ENCODE peak calls at places on chromosomes 12 and 14, in seven cellular contexts. V is H9, Y is IMR-90, T is neuronal stem cell, L is trophoblast cell, B is mesenchymal stem cell, X is mesendoderm. D is an unnamed sample.

GRCh38 chr12:77796775-77797174 is 33.9 kb upstream of the NAV3 start:
- DNase-seq in V (no peak), Y (peak), T (no peak), L (no peak), B (peak), X (no peak), D (no peak)

GRCh38 chr12:29743801-29744200 is 39.9 kb downstream of the TMTC1 start:
- DNase-seq in V (peak), Y (peak), T (no peak), L (peak), B (peak), X (peak), D (no peak)

GRCh38 chr12:131604146-131604844 is 106.6 kb upstream of the SFSWAP start:
- DNase-seq in V (no peak), Y (no peak), T (no peak), L (no peak), B (no peak), X (no peak), D (no peak)

GRCh38 chr12:63845726-63846125 is 1.2 kb downstream of the SRGAP1 start:
- DNase-seq in V (no peak), Y (peak), T (no peak), L (peak), B (peak), X (no peak), D (no peak)

GRCh38 chr12:43847427-43847826 is 11.5 kb downstream of the TMEM117 start:
- DNase-seq in V (no peak), Y (peak), T (no peak), L (peak), B (peak), X (no peak), D (no peak)

GRCh38 chr12:104695453-104696148 is 238.9 kb downstream of the CHST11 start:
- DNase-seq in V (no peak), Y (peak), T (no peak), L (peak), B (peak), X (no peak), D (no peak)

GRCh38 chr14:53391156-53391555 is 238.0 kb upstream of the DDHD1 start:
- DNase-seq in V (no peak), Y (peak), T (no peak), L (no peak), B (peak), X (peak), D (no peak)

GRCh38 chr14:91890291-91890749 is 23.0 kb upstream of the TC2N start:
- DNase-seq in V (no peak), Y (no peak), T (no peak), L (no peak), B (no peak), X (no peak), D (no peak)

GRCh38 chr14:93073833-93074769 is 41.6 kb downstream of the ITPK1 start:
- DNase-seq in V (no peak), Y (peak), T (no peak), L (peak), B (peak), X (no peak), D (no peak)

GRCh38 chr14:80212025-80212402 is 710 bp upstream of the DIO2 start:
- DNase-seq in V (no peak), Y (peak), T (peak), L (peak), B (peak), X (peak), D (no peak)

GRCh38 chr12:6084261-6084968 is 40.1 kb downstream of the VWF start:
- DNase-seq in V (peak), Y (peak), T (peak), L (peak), B (peak), X (peak), D (peak)

GRCh38 chr12:63668028-63668799 is at the start of gene DPY19L2:
- DNase-seq in V (peak), Y (peak), T (peak), L (peak), B (peak), X (peak), D (peak)

GRCh38 chr12:13772264-13772663 is 209.1 kb downstream of the GRIN2B start:
- DNase-seq in V (no peak), Y (no peak), T (no peak), L (no peak), B (no peak), X (no peak), D (no peak)

GRCh38 chr12:123108682-123109066 is 42.2 kb downstream of the PITPNM2 start:
- DNase-seq in V (no peak), Y (no peak), T (no peak), L (peak), B (no peak), X (no peak), D (no peak)

GRCh38 chr12:123105427-123105826 is 45.5 kb downstream of the PITPNM2 start:
- DNase-seq in V (peak), Y (no peak), T (no peak), L (peak), B (no peak), X (peak), D (peak)

GRCh38 chr12:123109319-123109772 is 41.5 kb downstream of the PITPNM2 start:
- DNase-seq in V (no peak), Y (no peak), T (no peak), L (no peak), B (no peak), X (no peak), D (no peak)

GRCh38 chr12:123106640-123107359 is 44.1 kb downstream of the PITPNM2 start:
- DNase-seq in V (peak), Y (no peak), T (no peak), L (no peak), B (no peak), X (peak), D (no peak)

DNA sequence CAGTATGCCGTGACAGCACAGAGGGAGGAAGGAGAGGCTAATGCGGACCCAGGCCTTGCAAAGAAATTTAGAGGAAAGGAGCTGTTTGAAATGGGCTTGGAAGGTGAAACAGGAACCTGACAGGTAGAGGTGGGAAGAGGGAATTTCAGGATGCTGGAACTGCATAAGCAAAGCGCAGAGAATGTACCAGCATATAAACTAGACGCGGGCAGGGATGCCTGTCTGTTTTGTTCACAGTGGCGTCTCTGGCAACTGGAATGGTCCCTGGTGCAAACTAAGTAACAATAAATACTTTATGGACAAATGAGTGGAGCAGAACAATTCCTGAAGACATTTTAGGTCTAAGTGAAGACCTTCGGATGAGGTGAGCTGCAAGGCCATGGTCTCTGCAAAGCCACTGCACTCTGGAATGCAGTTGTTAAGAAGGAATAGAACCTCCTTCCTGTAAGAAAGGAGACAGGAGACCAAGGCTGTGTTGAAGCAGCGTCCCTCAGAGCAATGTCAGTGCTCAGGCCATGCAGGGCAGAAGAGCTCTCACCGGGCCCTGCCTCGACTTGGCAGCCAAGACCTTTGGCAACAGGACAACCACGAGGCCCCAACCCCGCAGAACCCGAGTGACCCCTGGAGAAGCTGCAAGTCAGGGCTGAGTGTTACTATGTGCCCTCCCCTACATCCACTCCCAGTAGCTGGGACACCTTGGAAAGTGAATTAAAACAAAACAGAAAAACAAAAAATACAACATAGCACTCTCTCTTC is 42.8 kb downstream of the PITPNM2 start:
- DNase-seq in V (no peak), Y (no peak), T (no peak), L (peak), B (no peak), X (no peak), D (no peak)
- H2BK120ac ChIP-seq in V (no peak), Y (no peak), T (no peak), L (no peak), B (no peak), X (no peak), D (no peak)

GRCh38 chr12:122902854-122903703 is 7.2 kb upstream of the VPS37B start:
- DNase-seq in V (no peak), Y (no peak), T (no peak), L (no peak), B (no peak), X (no peak), D (no peak)

GRCh38 chr12:122896662-122897061 is 738 bp upstream of the VPS37B start:
- DNase-seq in V (no peak), Y (no peak), T (no peak), L (no peak), B (no peak), X (no peak), D (no peak)

GRCh38 chr12:122895757-122896636 is at the start of gene VPS37B:
- DNase-seq in V (peak), Y (peak), T (peak), L (peak), B (peak), X (peak), D (peak)

GRCh38 chr12:122903704-122904034 is 7.7 kb upstream of the VPS37B start:
- DNase-seq in V (no peak), Y (no peak), T (no peak), L (no peak), B (no peak), X (no peak), D (no peak)

GRCh38 chr12:122899887-122900286 is 4.0 kb upstream of the VPS37B start:
- DNase-seq in V (no peak), Y (no peak), T (no peak), L (no peak), B (no peak), X (no peak), D (no peak)
- H2BK120ac ChIP-seq in V (no peak), Y (no peak), T (no peak), L (no peak), B (no peak), X (no peak), D (no peak)

DNA sequence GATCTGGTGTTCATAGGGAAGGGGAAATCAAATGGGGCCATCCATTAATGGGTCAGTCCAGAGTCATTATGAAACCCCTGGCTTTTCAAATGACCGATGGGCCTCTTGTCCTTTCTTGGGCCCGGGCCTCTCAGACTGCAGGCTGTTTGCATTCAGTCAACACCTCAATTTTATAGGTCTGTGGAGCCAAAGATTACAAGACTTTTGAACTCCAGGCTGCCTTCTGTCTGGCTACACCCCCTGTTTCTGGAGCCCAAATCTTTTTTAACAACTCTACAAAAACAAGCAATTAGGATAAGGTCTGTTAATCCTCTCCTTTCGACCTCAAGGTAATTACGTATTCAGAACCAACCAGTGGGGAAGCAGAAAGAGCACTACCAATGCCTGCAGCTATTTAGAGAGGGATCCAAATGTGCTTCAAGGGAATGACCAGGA is 35.6 kb downstream of the DUSP6 start:
- DNase-seq in V (no peak), Y (no peak), T (peak), L (no peak), B (no peak), X (peak), D (no peak)
- H2BK120ac ChIP-seq in V (no peak), Y (no peak), T (no peak), L (no peak), B (no peak), X (no peak), D (no peak)

DNA sequence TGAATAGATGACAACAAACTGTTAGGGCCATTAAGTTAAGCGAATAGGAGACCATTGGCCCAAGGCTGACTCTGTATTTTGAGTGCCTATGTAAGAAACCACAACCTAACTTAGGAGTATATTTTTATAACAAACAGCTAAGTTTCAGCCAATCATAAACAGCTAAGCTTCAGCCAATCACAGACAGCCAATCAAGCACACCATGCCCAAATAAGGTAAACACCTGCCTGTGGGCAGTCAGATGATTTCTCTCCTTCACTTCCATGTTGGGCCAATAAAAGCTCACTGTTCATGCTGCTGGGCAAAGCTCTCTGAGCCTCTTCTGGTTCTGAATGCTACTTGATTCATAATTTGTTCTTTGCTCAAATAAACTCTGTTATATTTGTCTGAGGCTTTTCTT is 344.6 kb downstream of the BTG1 start:
- DNase-seq in V (no peak), Y (no peak), T (no peak), L (no peak), B (no peak), X (no peak), D (no peak)
- H2BK120ac ChIP-seq in V (no peak), Y (no peak), T (no peak), L (peak), B (no peak), X (no peak), D (no peak)

GRCh38 chr12:114401346-114402320 is 4.3 kb downstream of the TBX5 start:
- DNase-seq in V (no peak), Y (peak), T (no peak), L (no peak), B (no peak), X (no peak), D (no peak)

GRCh38 chr12:114400395-114400794 is 5.5 kb downstream of the TBX5 start:
- DNase-seq in V (peak), Y (peak), T (peak), L (no peak), B (no peak), X (peak), D (no peak)

GRCh38 chr12:114397978-114398881 is 7.7 kb downstream of the TBX5 start:
- DNase-seq in V (peak), Y (peak), T (no peak), L (no peak), B (no peak), X (peak), D (no peak)

GRCh38 chr12:114400925-114401324 is 5.0 kb downstream of the TBX5 start:
- DNase-seq in V (no peak), Y (peak), T (peak), L (no peak), B (no peak), X (peak), D (no peak)

GRCh38 chr12:114399664-114400211 is 6.2 kb downstream of the TBX5 start:
- DNase-seq in V (peak), Y (peak), T (peak), L (no peak), B (no peak), X (peak), D (peak)
- H2BK120ac ChIP-seq in V (no peak), Y (peak), T (no peak), L (no peak), B (no peak), X (no peak), D (no peak)

D was measured in H1.